ENCODE peak calls at places on chromosomes 12 and 14, in nine cellular contexts. One of them, this sample, is unnamed. For H3K27me3, the result is how much of the 10 kb centered on the place peaks cover.

GRCh38 chr12:119183942-119184695 is 5.4 kb downstream of the HSPB8 start:
- DNase-seq in adrenal gland: no peak
- DNase-seq in lower lobe of right lung: no peak
- DNase-seq in SK-N-SH: no peak
- DNase-seq in sigmoid colon: peak
- DNase-seq in CD8-positive, alpha-beta memory T cell: no peak
- DNase-seq in aorta: peak
- DNase-seq in uterus: no peak
- DNase-seq in GM12878: no peak
- DNase-seq in this sample: no peak

GRCh38 chr12:51377099-51377984 is 13.9 kb downstream of the GALNT6 start:
- DNase-seq in lower lobe of right lung: no peak
- DNase-seq in sigmoid colon: no peak
- DNase-seq in CD8-positive, alpha-beta memory T cell: no peak
- DNase-seq in uterus: no peak
- DNase-seq in aorta: no peak
- DNase-seq in GM12878: no peak
- DNase-seq in SK-N-SH: no peak
- DNase-seq in adrenal gland: no peak
- DNase-seq in this sample: no peak

GRCh38 chr14:68464716-68465115 is 328.2 kb downstream of the ZFP36L1 start:
- DNase-seq in GM12878: no peak
- DNase-seq in sigmoid colon: no peak
- DNase-seq in CD8-positive, alpha-beta memory T cell: no peak
- DNase-seq in adrenal gland: no peak
- DNase-seq in aorta: no peak
- DNase-seq in SK-N-SH: no peak
- DNase-seq in lower lobe of right lung: no peak
- DNase-seq in uterus: no peak
- DNase-seq in this sample: no peak

GRCh38 chr12:26566670-26567069 is 266.3 kb downstream of the ITPR2 start:
- DNase-seq in lower lobe of right lung: no peak
- DNase-seq in CD8-positive, alpha-beta memory T cell: no peak
- DNase-seq in sigmoid colon: no peak
- DNase-seq in uterus: no peak
- DNase-seq in adrenal gland: no peak
- DNase-seq in aorta: no peak
- DNase-seq in GM12878: no peak
- DNase-seq in SK-N-SH: no peak
- DNase-seq in this sample: no peak

GRCh38 chr12:110622582-110622981 is 8.7 kb downstream of the TCTN1 start:
- DNase-seq in sigmoid colon: no peak
- DNase-seq in uterus: no peak
- DNase-seq in lower lobe of right lung: no peak
- DNase-seq in aorta: no peak
- DNase-seq in GM12878: no peak
- DNase-seq in adrenal gland: no peak
- DNase-seq in SK-N-SH: no peak
- DNase-seq in CD8-positive, alpha-beta memory T cell: no peak
- DNase-seq in this sample: no peak

GRCh38 chr12:67524861-67525499 is 123.6 kb upstream of the DYRK2 start:
- DNase-seq in aorta: no peak
- DNase-seq in adrenal gland: peak
- DNase-seq in SK-N-SH: no peak
- DNase-seq in CD8-positive, alpha-beta memory T cell: no peak
- DNase-seq in uterus: no peak
- DNase-seq in sigmoid colon: no peak
- DNase-seq in lower lobe of right lung: no peak
- DNase-seq in GM12878: no peak
- DNase-seq in this sample: no peak

GRCh38 chr12:10618338-10618987 is 5.1 kb upstream of the MAGOHB start:
- DNase-seq in sigmoid colon: no peak
- DNase-seq in lower lobe of right lung: no peak
- DNase-seq in uterus: no peak
- DNase-seq in adrenal gland: no peak
- DNase-seq in GM12878: no peak
- DNase-seq in CD8-positive, alpha-beta memory T cell: no peak
- DNase-seq in aorta: no peak
- DNase-seq in SK-N-SH: no peak
- DNase-seq in this sample: no peak

GRCh38 chr14:102182901-102183619 is 43.4 kb downstream of the WDR20 start:
- DNase-seq in lower lobe of right lung: no peak
- DNase-seq in sigmoid colon: peak
- DNase-seq in aorta: no peak
- DNase-seq in uterus: no peak
- DNase-seq in SK-N-SH: no peak
- DNase-seq in adrenal gland: peak
- DNase-seq in GM12878: no peak
- DNase-seq in CD8-positive, alpha-beta memory T cell: no peak
- DNase-seq in this sample: no peak

GRCh38 chr12:83472350-83472749 is 785.6 kb downstream of the TMTC2 start:
- DNase-seq in SK-N-SH: no peak
- DNase-seq in lower lobe of right lung: no peak
- DNase-seq in GM12878: no peak
- DNase-seq in aorta: no peak
- DNase-seq in CD8-positive, alpha-beta memory T cell: no peak
- DNase-seq in adrenal gland: no peak
- DNase-seq in sigmoid colon: no peak
- DNase-seq in uterus: no peak
- DNase-seq in this sample: no peak

GRCh38 chr12:83471341-83471740 is 784.6 kb downstream of the TMTC2 start:
- DNase-seq in aorta: no peak
- DNase-seq in GM12878: no peak
- DNase-seq in adrenal gland: no peak
- DNase-seq in SK-N-SH: no peak
- DNase-seq in sigmoid colon: no peak
- DNase-seq in lower lobe of right lung: no peak
- DNase-seq in CD8-positive, alpha-beta memory T cell: no peak
- DNase-seq in uterus: no peak
- DNase-seq in this sample: no peak

GRCh38 chr12:83474369-83474768 is 787.7 kb downstream of the TMTC2 start:
- DNase-seq in GM12878: no peak
- DNase-seq in SK-N-SH: no peak
- DNase-seq in CD8-positive, alpha-beta memory T cell: no peak
- DNase-seq in adrenal gland: no peak
- DNase-seq in uterus: no peak
- DNase-seq in lower lobe of right lung: no peak
- DNase-seq in sigmoid colon: no peak
- DNase-seq in aorta: no peak
- DNase-seq in this sample: no peak

GRCh38 chr12:83473408-83474095 is 786.8 kb downstream of the TMTC2 start:
- DNase-seq in sigmoid colon: no peak
- DNase-seq in aorta: no peak
- DNase-seq in GM12878: peak
- DNase-seq in lower lobe of right lung: no peak
- DNase-seq in uterus: no peak
- DNase-seq in CD8-positive, alpha-beta memory T cell: no peak
- DNase-seq in SK-N-SH: no peak
- DNase-seq in adrenal gland: no peak
- DNase-seq in this sample: no peak

DNA sequence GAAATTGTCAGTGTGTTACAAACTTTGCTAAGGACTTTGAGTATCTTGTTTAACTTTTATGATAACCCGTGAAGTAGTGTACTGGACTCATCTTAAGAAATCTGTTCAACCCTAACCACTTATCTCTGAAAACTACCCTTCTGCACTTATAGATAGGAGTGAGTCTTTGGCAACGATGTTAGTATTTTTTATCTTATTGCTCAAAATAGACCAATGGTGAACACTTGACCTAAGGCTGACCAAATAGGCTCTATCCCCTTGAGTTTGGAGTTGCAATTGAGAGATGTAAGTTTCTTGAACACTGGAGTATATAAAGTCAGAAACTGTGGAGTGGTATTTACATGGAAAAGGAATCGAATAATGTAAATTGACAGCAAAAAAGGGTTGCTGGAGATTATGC is 786.1 kb downstream of the TMTC2 start:
- DNase-seq in uterus: no peak
- DNase-seq in CD8-positive, alpha-beta memory T cell: no peak
- DNase-seq in lower lobe of right lung: no peak
- DNase-seq in GM12878: no peak
- DNase-seq in sigmoid colon: no peak
- DNase-seq in adrenal gland: no peak
- DNase-seq in SK-N-SH: no peak
- DNase-seq in aorta: no peak
- DNase-seq in this sample: no peak
- H3K27me3 ChIP-seq in uterus: under half
- H3K27me3 ChIP-seq in CD8-positive, alpha-beta memory T cell: under half
- H3K27me3 ChIP-seq in lower lobe of right lung: under half
- H3K27me3 ChIP-seq in GM12878: under half
- H3K27me3 ChIP-seq in sigmoid colon: under half
- H3K27me3 ChIP-seq in adrenal gland: under half
- H3K27me3 ChIP-seq in SK-N-SH: under half
- H3K27me3 ChIP-seq in aorta: under half
- H3K27me3 ChIP-seq in this sample: under half

GRCh38 chr12:6954754-6955461 is 3.8 kb downstream of the PTPN6 start:
- DNase-seq in GM12878: no peak
- DNase-seq in CD8-positive, alpha-beta memory T cell: peak
- DNase-seq in uterus: no peak
- DNase-seq in aorta: peak
- DNase-seq in adrenal gland: peak
- DNase-seq in SK-N-SH: peak
- DNase-seq in sigmoid colon: peak
- DNase-seq in lower lobe of right lung: peak
- DNase-seq in this sample: no peak

GRCh38 chr12:6954316-6954710 is 3.2 kb downstream of the PTPN6 start:
- DNase-seq in sigmoid colon: no peak
- DNase-seq in lower lobe of right lung: no peak
- DNase-seq in CD8-positive, alpha-beta memory T cell: no peak
- DNase-seq in SK-N-SH: no peak
- DNase-seq in adrenal gland: no peak
- DNase-seq in GM12878: no peak
- DNase-seq in uterus: no peak
- DNase-seq in aorta: no peak
- DNase-seq in this sample: no peak

GRCh38 chr12:6952860-6953416 is 1.8 kb downstream of the PTPN6 start:
- DNase-seq in CD8-positive, alpha-beta memory T cell: peak
- DNase-seq in uterus: no peak
- DNase-seq in SK-N-SH: peak
- DNase-seq in GM12878: no peak
- DNase-seq in sigmoid colon: peak
- DNase-seq in lower lobe of right lung: no peak
- DNase-seq in aorta: peak
- DNase-seq in adrenal gland: no peak
- DNase-seq in this sample: no peak

GRCh38 chr12:6952121-6952859 is 1.1 kb downstream of the PTPN6 start:
- DNase-seq in lower lobe of right lung: peak
- DNase-seq in adrenal gland: no peak
- DNase-seq in sigmoid colon: peak
- DNase-seq in GM12878: no peak
- DNase-seq in SK-N-SH: peak
- DNase-seq in CD8-positive, alpha-beta memory T cell: peak
- DNase-seq in aorta: peak
- DNase-seq in uterus: no peak
- DNase-seq in this sample: no peak

GRCh38 chr12:6953417-6954315 is 2.5 kb downstream of the PTPN6 start:
- DNase-seq in lower lobe of right lung: peak
- DNase-seq in SK-N-SH: peak
- DNase-seq in GM12878: peak
- DNase-seq in uterus: no peak
- DNase-seq in CD8-positive, alpha-beta memory T cell: peak
- DNase-seq in adrenal gland: no peak
- DNase-seq in aorta: peak
- DNase-seq in sigmoid colon: peak
- DNase-seq in this sample: no peak
- H3K27me3 ChIP-seq in lower lobe of right lung: under half
- H3K27me3 ChIP-seq in SK-N-SH: under half
- H3K27me3 ChIP-seq in GM12878: under half
- H3K27me3 ChIP-seq in uterus: under half
- H3K27me3 ChIP-seq in CD8-positive, alpha-beta memory T cell: under half
- H3K27me3 ChIP-seq in adrenal gland: under half
- H3K27me3 ChIP-seq in aorta: under half
- H3K27me3 ChIP-seq in sigmoid colon: under half
- H3K27me3 ChIP-seq in this sample: under half

DNA sequence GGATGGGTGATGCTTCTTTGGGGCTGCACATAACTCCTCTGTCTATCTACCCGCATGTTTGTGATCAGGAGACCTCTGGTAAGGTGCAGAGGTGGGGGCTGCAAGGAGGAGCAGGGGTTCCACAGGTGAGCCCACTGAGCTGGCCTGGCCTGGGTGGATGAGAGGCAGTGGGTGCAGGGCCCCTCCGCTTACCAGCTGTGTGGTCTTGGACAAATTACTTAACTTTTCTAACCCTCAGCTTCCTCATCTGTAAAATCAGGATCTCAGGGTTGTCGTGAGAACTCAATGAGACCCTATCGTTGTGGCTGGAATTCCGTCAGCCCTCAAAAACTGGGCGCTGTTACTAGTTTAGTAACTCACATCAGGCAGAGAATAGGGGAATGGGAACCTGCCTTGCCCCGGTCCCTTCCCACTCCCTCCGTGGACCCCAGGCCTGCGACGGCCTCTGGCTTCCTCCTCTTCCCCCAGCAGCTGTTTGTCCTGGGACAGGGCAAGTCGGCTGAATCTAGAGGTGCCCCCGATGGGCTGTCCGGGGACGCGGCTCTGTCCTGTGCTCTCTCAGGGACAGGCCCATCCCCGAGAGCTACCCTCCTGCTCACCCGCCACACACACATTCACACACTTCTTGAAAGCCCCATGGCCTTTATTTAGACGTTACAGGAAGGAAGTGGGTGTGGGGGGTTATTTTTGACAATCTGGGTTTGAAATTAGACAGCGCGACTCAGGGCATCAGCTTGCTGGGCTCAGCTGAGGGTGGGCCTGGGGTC is 7.6 kb downstream of the PTPN6 start:
- DNase-seq in CD8-positive, alpha-beta memory T cell: peak
- DNase-seq in GM12878: no peak
- DNase-seq in uterus: no peak
- DNase-seq in sigmoid colon: peak
- DNase-seq in aorta: no peak
- DNase-seq in SK-N-SH: peak
- DNase-seq in lower lobe of right lung: peak
- DNase-seq in adrenal gland: no peak
- DNase-seq in this sample: no peak
- H3K27me3 ChIP-seq in CD8-positive, alpha-beta memory T cell: under half
- H3K27me3 ChIP-seq in GM12878: under half
- H3K27me3 ChIP-seq in uterus: under half
- H3K27me3 ChIP-seq in sigmoid colon: under half
- H3K27me3 ChIP-seq in aorta: under half
- H3K27me3 ChIP-seq in SK-N-SH: under half
- H3K27me3 ChIP-seq in lower lobe of right lung: under half
- H3K27me3 ChIP-seq in adrenal gland: under half
- H3K27me3 ChIP-seq in this sample: under half

GRCh38 chr12:80190001-80190400 is 90.7 kb downstream of the OTOGL start:
- DNase-seq in SK-N-SH: no peak
- DNase-seq in adrenal gland: no peak
- DNase-seq in CD8-positive, alpha-beta memory T cell: no peak
- DNase-seq in aorta: no peak
- DNase-seq in lower lobe of right lung: no peak
- DNase-seq in GM12878: no peak
- DNase-seq in sigmoid colon: no peak
- DNase-seq in uterus: no peak
- DNase-seq in this sample: no peak

GRCh38 chr12:80188566-80188965 is 89.2 kb downstream of the OTOGL start:
- DNase-seq in aorta: no peak
- DNase-seq in adrenal gland: no peak
- DNase-seq in SK-N-SH: no peak
- DNase-seq in GM12878: no peak
- DNase-seq in lower lobe of right lung: no peak
- DNase-seq in uterus: no peak
- DNase-seq in CD8-positive, alpha-beta memory T cell: no peak
- DNase-seq in sigmoid colon: no peak
- DNase-seq in this sample: no peak

GRCh38 chr12:80186727-80187217 is 87.4 kb downstream of the OTOGL start:
- DNase-seq in lower lobe of right lung: no peak
- DNase-seq in GM12878: peak
- DNase-seq in aorta: no peak
- DNase-seq in SK-N-SH: peak
- DNase-seq in sigmoid colon: peak
- DNase-seq in adrenal gland: peak
- DNase-seq in uterus: peak
- DNase-seq in CD8-positive, alpha-beta memory T cell: peak
- DNase-seq in this sample: peak

GRCh38 chr12:80187660-80188090 is 88.3 kb downstream of the OTOGL start:
- DNase-seq in lower lobe of right lung: no peak
- DNase-seq in CD8-positive, alpha-beta memory T cell: no peak
- DNase-seq in sigmoid colon: no peak
- DNase-seq in aorta: no peak
- DNase-seq in adrenal gland: peak
- DNase-seq in GM12878: peak
- DNase-seq in SK-N-SH: no peak
- DNase-seq in uterus: peak
- DNase-seq in this sample: no peak

DNA sequence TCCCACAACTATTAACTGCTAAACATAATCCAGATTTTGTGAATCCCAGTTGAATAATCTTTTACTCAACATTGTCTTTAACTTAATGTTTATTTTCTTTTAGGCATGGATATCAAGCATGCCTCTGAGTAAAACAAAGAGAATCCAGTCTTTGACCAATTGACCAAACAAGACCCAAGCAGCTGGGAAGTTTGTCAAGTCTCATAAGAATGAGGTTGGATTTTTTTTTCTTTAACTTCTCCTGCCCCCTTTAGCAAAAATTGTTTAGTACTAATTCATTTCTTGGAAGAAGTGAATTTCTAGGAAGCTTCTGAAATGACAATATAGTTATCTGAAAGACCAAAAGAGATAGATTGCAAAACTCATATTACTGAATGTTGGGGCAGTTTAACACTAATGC is 89.9 kb downstream of the OTOGL start:
- DNase-seq in sigmoid colon: no peak
- DNase-seq in lower lobe of right lung: no peak
- DNase-seq in CD8-positive, alpha-beta memory T cell: no peak
- DNase-seq in adrenal gland: no peak
- DNase-seq in aorta: no peak
- DNase-seq in GM12878: no peak
- DNase-seq in uterus: no peak
- DNase-seq in SK-N-SH: no peak
- DNase-seq in this sample: no peak
- H3K27me3 ChIP-seq in sigmoid colon: under half
- H3K27me3 ChIP-seq in lower lobe of right lung: under half
- H3K27me3 ChIP-seq in CD8-positive, alpha-beta memory T cell: under half
- H3K27me3 ChIP-seq in adrenal gland: under half
- H3K27me3 ChIP-seq in aorta: under half
- H3K27me3 ChIP-seq in GM12878: under half
- H3K27me3 ChIP-seq in uterus: under half
- H3K27me3 ChIP-seq in SK-N-SH: under half
- H3K27me3 ChIP-seq in this sample: under half

This sample was measured in WERI-Rb-1.